ENCODE peak calls at places on chromosomes 5 and 9, in five cellular contexts. L, B, V, I and R are unnamed samples. For H3K4me1 and H3K27me3, the result is how much of the 10 kb centered on the place peaks cover.

GRCh38 chr5:142520885-142521284 is 165.0 kb downstream of the FGF1 start:
- DNase-seq in L (no peak), B (no peak), V (peak), I (no peak), R (no peak)

GRCh38 chr9:734831-735511 is 106.5 kb upstream of the DMRT1 start:
- DNase-seq in L (peak), B (no peak), V (no peak), I (no peak), R (no peak)

GRCh38 chr5:172648008-172648359 is 6.9 kb downstream of the NEURL1B start:
- DNase-seq in L (no peak), B (no peak), V (no peak), I (no peak), R (no peak)

GRCh38 chr5:56377573-56377972 is 144.4 kb upstream of the ANKRD55 start:
- DNase-seq in L (no peak), B (no peak), V (no peak), I (no peak), R (no peak)

GRCh38 chr9:133144142-133144886 is 19.4 kb downstream of the GBGT1 start:
- DNase-seq in L (peak), B (peak), V (peak), I (peak), R (peak)

GRCh38 chr5:10701567-10702039 is 59.4 kb downstream of the DAP start:
- DNase-seq in L (no peak), B (no peak), V (no peak), I (no peak), R (no peak)

GRCh38 chr9:121564861-121565260 is 65.2 kb upstream of the GGTA1 start:
- DNase-seq in L (no peak), B (no peak), V (no peak), I (no peak), R (no peak)

GRCh38 chr5:139982157-139982974 is 60.7 kb downstream of the NRG2 start:
- DNase-seq in L (peak), B (no peak), V (no peak), I (no peak), R (no peak)

GRCh38 chr5:141825836-141826560 is 52.2 kb downstream of the PCDH1 start:
- DNase-seq in L (no peak), B (no peak), V (no peak), I (no peak), R (peak)

GRCh38 chr9:100515578-100516494 is 42.9 kb downstream of the TMEFF1 start:
- DNase-seq in L (no peak), B (no peak), V (no peak), I (no peak), R (no peak)

GRCh38 chr5:44845777-44846176 is 37.0 kb downstream of the MRPS30 start:
- DNase-seq in L (no peak), B (no peak), V (no peak), I (no peak), R (no peak)

GRCh38 chr5:52378237-52378636 is 409.5 kb upstream of the ITGA1 start:
- DNase-seq in L (no peak), B (no peak), V (no peak), I (no peak), R (no peak)

GRCh38 chr5:76674330-76675066 is 41.4 kb upstream of the F2R start:
- DNase-seq in L (no peak), B (no peak), V (no peak), I (no peak), R (no peak)

GRCh38 chr5:57082441-57083067 is 91.3 kb upstream of the GPBP1 start:
- DNase-seq in L (no peak), B (no peak), V (no peak), I (no peak), R (no peak)

GRCh38 chr5:77971965-77972544 is 195.9 kb upstream of the TBCA start:
- DNase-seq in L (no peak), B (no peak), V (no peak), I (no peak), R (no peak)

GRCh38 chr9:130689937-130690700 is 3.5 kb upstream of the EXOSC2 start:
- DNase-seq in L (peak), B (no peak), V (no peak), I (peak), R (no peak)

GRCh38 chr9:92680166-92681119 is 10.5 kb upstream of the IPPK start:
- DNase-seq in L (peak), B (no peak), V (no peak), I (no peak), R (no peak)

GRCh38 chr9:38107811-38108304 is 38.8 kb upstream of the SHB start:
- DNase-seq in L (no peak), B (no peak), V (no peak), I (no peak), R (no peak)

GRCh38 chr5:38060354-38060753 is 198.0 kb upstream of the EGFLAM start:
- DNase-seq in L (no peak), B (no peak), V (no peak), I (no peak), R (no peak)

GRCh38 chr5:132483101-132483500 is 7.5 kb downstream of the IRF1 start:
- DNase-seq in L (peak), B (no peak), V (no peak), I (no peak), R (no peak)

GRCh38 chr9:83034587-83034986 is 28.4 kb downstream of the RASEF start:
- DNase-seq in L (no peak), B (no peak), V (no peak), I (no peak), R (no peak)

GRCh38 chr5:159514229-159514822 is 184.0 kb upstream of the IL12B start:
- DNase-seq in L (no peak), B (no peak), V (no peak), I (no peak), R (no peak)

GRCh38 chr5:162852145-162852544 is 585.2 kb upstream of the CCNG1 start:
- DNase-seq in L (no peak), B (no peak), V (no peak), I (no peak), R (no peak)

GRCh38 chr5:149563461-149563860 is 12.2 kb upstream of the CSNK1A1 start:
- DNase-seq in L (no peak), B (no peak), V (no peak), I (no peak), R (no peak)

GRCh38 chr9:121288874-121289553 is 21.1 kb downstream of the GSN start:
- DNase-seq in L (peak), B (no peak), V (peak), I (no peak), R (peak)

GRCh38 chr5:132962429-132962928 is 955 bp downstream of the AFF4 start:
- DNase-seq in L (no peak), B (no peak), V (no peak), I (no peak), R (no peak)

GRCh38 chr5:88825782-88826110 is 57.2 kb downstream of the MEF2C start:
- DNase-seq in L (no peak), B (no peak), V (no peak), I (no peak), R (no peak)
- H3K4me1 ChIP-seq in L (under half), B (under half), V (under half), I (under half), R (half or more)

GRCh38 chr9:29211681-29212589 is 1638.7 kb upstream of the C9orf72 start:
- DNase-seq in L (peak), B (peak), V (peak), I (no peak), R (no peak)

GRCh38 chr9:29213374-29214161 is 1640.3 kb upstream of the C9orf72 start:
- DNase-seq in L (no peak), B (no peak), V (peak), I (no peak), R (no peak)

GRCh38 chr9:29214702-29215248 is 1641.5 kb upstream of the C9orf72 start:
- DNase-seq in L (no peak), B (no peak), V (peak), I (no peak), R (no peak)

GRCh38 chr9:29212590-29213373 is 1639.5 kb upstream of the C9orf72 start:
- DNase-seq in L (no peak), B (no peak), V (peak), I (no peak), R (no peak)

GRCh38 chr9:29214162-29214520 is 1640.9 kb upstream of the C9orf72 start:
- DNase-seq in L (no peak), B (no peak), V (peak), I (no peak), R (no peak)
- H3K27me3 ChIP-seq in L (under half), B (under half), V (under half), I (under half), R (under half)

GRCh38 chr9:95067057-95067456 is 250.5 kb downstream of the FANCC start:
- DNase-seq in L (no peak), B (no peak), V (no peak), I (no peak), R (no peak)
- H3K4me1 ChIP-seq in L (under half), B (under half), V (under half), I (half or more), R (half or more)

GRCh38 chr5:114363837-114364236 is 2.0 kb downstream of the KCNN2 start:
- DNase-seq in L (no peak), B (no peak), V (no peak), I (no peak), R (no peak)
- H3K27me3 ChIP-seq in L (under half), B (under half), V (under half), I (under half), R (half or more)

GRCh38 chr9:135130266-135130976 is 43.0 kb downstream of the OLFM1 start:
- DNase-seq in L (no peak), B (no peak), V (no peak), I (no peak), R (no peak)
- H3K4me1 ChIP-seq in L (under half), B (under half), V (under half), I (under half), R (under half)

GRCh38 chr9:37036237-37037136 is 2.4 kb upstream of the PAX5 start:
- DNase-seq in L (peak), B (peak), V (no peak), I (peak), R (peak)

GRCh38 chr9:37034320-37034937 is 361 bp upstream of the PAX5 start:
- DNase-seq in L (no peak), B (no peak), V (no peak), I (peak), R (peak)

GRCh38 chr9:37034938-37035471 is 937 bp upstream of the PAX5 start:
- DNase-seq in L (no peak), B (no peak), V (no peak), I (no peak), R (peak)

GRCh38 chr9:37037137-37037743 is 3.2 kb upstream of the PAX5 start:
- DNase-seq in L (no peak), B (no peak), V (no peak), I (peak), R (peak)

DNA sequence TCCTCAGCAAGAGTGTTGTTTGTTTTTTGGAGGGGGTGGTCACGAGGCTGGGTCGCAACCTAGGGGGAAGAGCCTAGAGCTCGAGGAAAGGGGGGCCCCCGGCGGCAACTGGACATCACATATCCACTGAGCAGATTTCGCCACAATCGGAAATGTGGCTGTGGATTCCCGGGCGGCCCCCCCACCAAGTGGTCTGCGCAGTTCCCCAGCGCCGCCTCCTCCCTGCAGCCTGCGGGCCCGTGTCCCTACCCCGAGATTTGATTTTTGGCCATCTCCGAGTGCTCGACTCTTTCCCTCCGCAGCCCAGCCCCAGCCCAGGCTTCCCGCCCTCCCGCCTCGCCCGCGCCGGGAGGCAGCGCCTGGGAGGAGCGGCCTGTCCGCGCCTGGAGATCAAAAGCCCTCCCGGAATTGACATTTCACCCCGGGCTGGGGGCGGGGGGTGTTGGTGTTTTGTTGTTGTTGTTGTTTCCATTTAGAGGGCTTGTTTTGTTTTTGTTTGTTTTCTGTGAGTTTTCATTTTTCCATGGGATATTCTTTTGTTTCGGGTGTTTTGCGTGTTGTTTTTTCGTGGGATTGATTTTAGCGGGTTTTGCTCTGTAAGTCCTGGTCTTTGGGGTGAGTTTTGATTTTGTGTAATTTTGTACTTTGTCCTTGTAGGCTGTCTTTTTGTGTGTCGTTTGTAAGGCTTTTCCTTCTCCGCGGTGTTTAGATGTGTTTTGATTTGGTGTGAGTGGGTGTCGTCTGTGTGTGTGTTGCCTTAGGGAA is 1.6 kb upstream of the PAX5 start:
- DNase-seq in L (no peak), B (no peak), V (no peak), I (peak), R (peak)
- H3K27me3 ChIP-seq in L (under half), B (under half), V (half or more), I (under half), R (half or more)

DNA sequence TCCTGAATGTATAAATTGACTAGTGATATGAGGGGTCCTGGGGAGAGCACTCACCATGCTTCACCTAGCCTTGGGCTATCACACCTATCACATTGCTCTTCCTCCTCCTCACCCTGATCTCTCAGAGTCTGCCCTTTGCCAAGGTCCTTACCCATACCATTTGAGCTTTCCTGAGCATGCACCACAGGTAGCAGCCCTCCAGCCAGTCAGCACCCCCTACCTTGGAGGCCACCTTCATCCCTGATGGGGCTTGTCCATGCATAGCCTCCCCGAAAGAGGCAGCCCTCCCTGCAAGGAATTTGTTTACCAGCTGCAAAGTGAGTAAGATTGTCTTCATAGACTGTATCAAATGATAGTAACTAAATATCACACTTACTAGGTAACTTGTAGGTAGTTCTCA is 83.1 kb downstream of the ALDH7A1 start:
- DNase-seq in L (no peak), B (no peak), V (no peak), I (no peak), R (no peak)
- H3K4me1 ChIP-seq in L (under half), B (under half), V (under half), I (under half), R (under half)